ENCODE peak calls at places on chromosomes 6 and 20, in four cellular contexts. One of them, this sample, is unnamed.

GRCh38 chr6:43254138-43254817 is 11.0 kb downstream of the TTBK1 start:
- DNase-seq in GM12878: no peak
- DNase-seq in K562: no peak
- DNase-seq in HepG2: no peak
- DNase-seq in this sample: no peak

GRCh38 chr20:10508468-10509251 is 73.6 kb downstream of the SLX4IP start:
- DNase-seq in GM12878: no peak
- DNase-seq in K562: peak; percentile 34
- DNase-seq in HepG2: no peak
- DNase-seq in this sample: no peak

GRCh38 chr6:131060311-131060710 is 2.7 kb downstream of the EPB41L2 start:
- DNase-seq in GM12878: no peak
- DNase-seq in K562: no peak
- DNase-seq in HepG2: no peak
- DNase-seq in this sample: no peak

GRCh38 chr20:37821691-37822655 is 81.0 kb upstream of the VSTM2L start:
- DNase-seq in HepG2: no peak
- DNase-seq in K562: no peak
- DNase-seq in GM12878: no peak
- DNase-seq in this sample: no peak

GRCh38 chr6:4441981-4442434 is 306.6 kb upstream of the ECI2 start:
- DNase-seq in K562: no peak
- DNase-seq in GM12878: no peak
- DNase-seq in HepG2: no peak
- DNase-seq in this sample: no peak

GRCh38 chr6:308768-309167 is 16.5 kb downstream of the DUSP22 start:
- DNase-seq in GM12878: no peak
- DNase-seq in HepG2: no peak
- DNase-seq in K562: no peak
- DNase-seq in this sample: no peak

GRCh38 chr20:57392130-57392445 is 892 bp downstream of the RBM38 start:
- DNase-seq in GM12878: no peak
- DNase-seq in HepG2: no peak
- DNase-seq in K562: peak; percentile 61
- DNase-seq in this sample: no peak

GRCh38 chr20:60057866-60058807 is 99.9 kb downstream of the CDH26 start:
- DNase-seq in GM12878: no peak
- DNase-seq in K562: peak; percentile 16
- DNase-seq in HepG2: no peak
- DNase-seq in this sample: peak; percentile 34

GRCh38 chr6:83008631-83009030 is 57.0 kb downstream of the UBE3D start:
- DNase-seq in HepG2: no peak
- DNase-seq in K562: no peak
- DNase-seq in GM12878: no peak
- DNase-seq in this sample: no peak

GRCh38 chr6:2185056-2185455 is 60.3 kb downstream of the GMDS start:
- DNase-seq in K562: no peak
- DNase-seq in HepG2: no peak
- DNase-seq in GM12878: no peak
- DNase-seq in this sample: no peak

GRCh38 chr20:32727663-32728062 is 15.6 kb downstream of the COMMD7 start:
- DNase-seq in GM12878: no peak
- DNase-seq in HepG2: no peak
- DNase-seq in K562: no peak
- DNase-seq in this sample: no peak

GRCh38 chr20:16709017-16709416 is 20.8 kb upstream of the SNRPB2 start:
- DNase-seq in HepG2: no peak
- DNase-seq in K562: no peak
- DNase-seq in GM12878: no peak
- DNase-seq in this sample: no peak

GRCh38 chr6:119395192-119395591 is 45.6 kb upstream of the MAN1A1 start:
- DNase-seq in K562: no peak
- DNase-seq in HepG2: no peak
- DNase-seq in GM12878: peak; percentile 12
- DNase-seq in this sample: no peak

GRCh38 chr20:38831995-38832620 is 26.6 kb downstream of the PPP1R16B start:
- DNase-seq in GM12878: no peak
- DNase-seq in K562: no peak
- DNase-seq in HepG2: no peak
- DNase-seq in this sample: no peak

GRCh38 chr20:39474829-39475228 is 512.7 kb downstream of the DHX35 start:
- DNase-seq in HepG2: no peak
- DNase-seq in K562: no peak
- DNase-seq in GM12878: no peak
- DNase-seq in this sample: no peak

GRCh38 chr6:170137911-170138910 is 152.7 kb downstream of the DLL1 start:
- DNase-seq in GM12878: no peak
- DNase-seq in K562: no peak
- DNase-seq in HepG2: no peak
- DNase-seq in this sample: no peak

GRCh38 chr6:121540210-121540609 is 104.8 kb downstream of the GJA1 start:
- DNase-seq in GM12878: no peak
- DNase-seq in HepG2: no peak
- DNase-seq in K562: no peak
- DNase-seq in this sample: no peak

GRCh38 chr20:1327241-1327653 is 1.7 kb downstream of the SDCBP2 start:
- DNase-seq in K562: peak; percentile 16
- DNase-seq in HepG2: no peak
- DNase-seq in GM12878: no peak
- DNase-seq in this sample: no peak

GRCh38 chr20:58486207-58486606 is 29.0 kb downstream of the APCDD1L start:
- DNase-seq in HepG2: no peak
- DNase-seq in K562: no peak
- DNase-seq in GM12878: no peak
- DNase-seq in this sample: no peak

GRCh38 chr6:128199461-128199860 is 298.6 kb upstream of the THEMIS start:
- DNase-seq in HepG2: no peak
- DNase-seq in GM12878: no peak
- DNase-seq in K562: no peak
- DNase-seq in this sample: no peak

GRCh38 chr6:138563650-138564049 is 64.4 kb upstream of the NHSL1 start:
- DNase-seq in GM12878: no peak
- DNase-seq in HepG2: no peak
- DNase-seq in K562: no peak
- DNase-seq in this sample: no peak

GRCh38 chr20:56833427-56833826 is 204.3 kb downstream of the TFAP2C start:
- DNase-seq in HepG2: no peak
- DNase-seq in GM12878: no peak
- DNase-seq in K562: no peak
- DNase-seq in this sample: no peak

GRCh38 chr20:37456948-37457347 is 64.1 kb upstream of the NNAT start:
- DNase-seq in HepG2: no peak
- DNase-seq in GM12878: no peak
- DNase-seq in K562: no peak
- DNase-seq in this sample: no peak

GRCh38 chr6:20417819-20418218 is 16.1 kb downstream of the E2F3 start:
- DNase-seq in K562: peak; percentile 88
- DNase-seq in GM12878: no peak
- DNase-seq in HepG2: no peak
- DNase-seq in this sample: no peak

GRCh38 chr6:136767583-136768307 is 24.5 kb downstream of the MAP3K5 start:
- DNase-seq in K562: no peak
- DNase-seq in GM12878: no peak
- DNase-seq in HepG2: no peak
- DNase-seq in this sample: no peak

GRCh38 chr6:74826318-74826717 is 379.5 kb downstream of the COL12A1 start:
- DNase-seq in GM12878: no peak
- DNase-seq in HepG2: no peak
- DNase-seq in K562: no peak
- DNase-seq in this sample: no peak

GRCh38 chr20:64049060-64049886 is at the start of gene SOX18:
- DNase-seq in GM12878: no peak
- DNase-seq in K562: peak; percentile 73
- DNase-seq in HepG2: no peak
- DNase-seq in this sample: peak; percentile 58

GRCh38 chr20:44714701-44715494 is at the start of gene CCN5:
- DNase-seq in HepG2: peak; percentile 68
- DNase-seq in GM12878: no peak
- DNase-seq in K562: peak; percentile 43
- DNase-seq in this sample: no peak

GRCh38 chr6:14321992-14322772 is 204.6 kb downstream of the CD83 start:
- DNase-seq in K562: peak; percentile 12
- DNase-seq in GM12878: no peak
- DNase-seq in HepG2: no peak
- DNase-seq in this sample: peak; percentile 34
- TF ChIP-seq ATF2 in K562: no peak
- TF ChIP-seq ATF2 in GM12878: no peak
- TF ChIP-seq ATF2 in HepG2: no peak
- TF ChIP-seq ATF2 in this sample: no peak

DNA sequence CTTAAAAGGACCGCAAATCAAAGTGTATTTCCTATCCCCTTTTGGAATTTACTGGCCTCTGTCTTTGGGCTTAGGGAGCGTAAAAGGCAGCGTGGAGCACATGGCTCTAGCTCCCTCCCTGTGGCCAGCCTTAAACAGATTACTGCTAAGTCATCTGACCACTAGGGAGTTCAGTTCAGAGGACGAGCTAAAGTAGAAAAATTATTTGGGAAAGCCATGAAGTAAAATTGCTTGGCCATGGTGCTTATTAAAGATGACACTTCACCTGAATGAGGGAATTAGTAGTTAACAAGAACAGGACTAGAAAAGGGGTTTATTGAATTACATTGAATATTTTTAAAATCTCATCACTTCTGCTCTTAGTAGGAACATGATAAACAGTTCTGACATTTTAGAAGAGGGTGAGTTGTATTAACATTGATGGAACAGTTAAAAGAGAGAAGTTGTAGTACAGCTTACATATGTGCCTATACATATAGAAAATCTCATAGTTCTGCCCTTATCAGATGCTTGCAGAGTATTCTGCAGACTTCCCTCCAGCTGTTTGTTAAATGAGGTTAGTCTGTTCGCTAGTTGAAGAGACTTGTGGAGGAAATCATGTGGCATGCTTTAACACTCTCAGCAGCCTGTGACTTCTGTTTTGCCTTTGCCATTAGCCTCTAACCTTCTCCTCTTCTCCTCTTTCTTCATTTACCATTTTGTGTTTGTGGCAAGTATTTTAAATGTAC is 31.2 kb upstream of the MAPK13 start:
- DNase-seq in HepG2: no peak
- DNase-seq in K562: peak; percentile 85
- DNase-seq in GM12878: no peak
- DNase-seq in this sample: no peak
- TF ChIP-seq ETV6 in HepG2: no peak
- TF ChIP-seq ETV6 in K562: no peak
- TF ChIP-seq ETV6 in GM12878: no peak
- TF ChIP-seq ETV6 in this sample: no peak

GRCh38 chr6:8829296-8829695 is 394.0 kb upstream of the SLC35B3 start:
- DNase-seq in GM12878: no peak
- DNase-seq in K562: no peak
- DNase-seq in HepG2: no peak
- DNase-seq in this sample: no peak

GRCh38 chr6:8837343-8837742 is 402.0 kb upstream of the SLC35B3 start:
- DNase-seq in HepG2: no peak
- DNase-seq in GM12878: no peak
- DNase-seq in K562: no peak
- DNase-seq in this sample: no peak

GRCh38 chr6:8830794-8831193 is 395.4 kb upstream of the SLC35B3 start:
- DNase-seq in GM12878: no peak
- DNase-seq in K562: no peak
- DNase-seq in HepG2: no peak
- DNase-seq in this sample: no peak

GRCh38 chr6:8828376-8828775 is 393.0 kb upstream of the SLC35B3 start:
- DNase-seq in GM12878: no peak
- DNase-seq in K562: no peak
- DNase-seq in HepG2: no peak
- DNase-seq in this sample: no peak

GRCh38 chr6:8831366-8832152 is 396.2 kb upstream of the SLC35B3 start:
- DNase-seq in HepG2: no peak
- DNase-seq in K562: no peak
- DNase-seq in GM12878: no peak
- DNase-seq in this sample: no peak
- TF ChIP-seq ATF2 in HepG2: no peak
- TF ChIP-seq ATF2 in K562: no peak
- TF ChIP-seq ATF2 in GM12878: no peak
- TF ChIP-seq ATF2 in this sample: no peak

GRCh38 chr20:7692478-7692877 is 247.8 kb downstream of the HAO1 start:
- DNase-seq in HepG2: no peak
- DNase-seq in K562: no peak
- DNase-seq in GM12878: no peak
- DNase-seq in this sample: no peak

GRCh38 chr20:7691647-7692046 is 248.6 kb downstream of the HAO1 start:
- DNase-seq in GM12878: no peak
- DNase-seq in K562: no peak
- DNase-seq in HepG2: no peak
- DNase-seq in this sample: no peak

GRCh38 chr20:7694940-7695567 is 245.2 kb downstream of the HAO1 start:
- DNase-seq in HepG2: no peak
- DNase-seq in GM12878: no peak
- DNase-seq in K562: no peak
- DNase-seq in this sample: no peak

GRCh38 chr20:7695622-7696021 is 244.6 kb downstream of the HAO1 start:
- DNase-seq in HepG2: no peak
- DNase-seq in GM12878: no peak
- DNase-seq in K562: no peak
- DNase-seq in this sample: no peak

DNA sequence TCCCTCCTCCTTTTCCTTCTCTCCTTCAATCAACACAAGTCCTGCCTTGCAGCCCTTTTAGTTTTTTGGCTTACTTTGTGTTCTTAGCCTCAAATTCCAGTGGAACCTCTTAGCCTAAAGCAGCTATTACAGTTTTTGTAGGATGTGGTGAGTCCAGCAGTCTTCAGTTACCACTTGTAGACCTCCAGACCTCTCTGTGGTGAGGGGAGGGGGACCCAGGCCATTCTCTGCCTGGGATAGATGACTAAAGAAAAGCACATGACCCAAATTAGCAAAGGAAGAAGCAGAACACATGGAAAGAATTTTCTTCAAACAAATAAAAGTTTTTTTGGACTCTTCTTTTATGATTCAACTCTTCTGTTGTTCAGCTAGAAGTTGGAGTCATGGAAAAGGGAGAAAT is 246.5 kb downstream of the HAO1 start:
- DNase-seq in GM12878: no peak
- DNase-seq in K562: no peak
- DNase-seq in HepG2: no peak
- DNase-seq in this sample: no peak
- TF ChIP-seq ETV6 in GM12878: no peak
- TF ChIP-seq ETV6 in K562: no peak
- TF ChIP-seq ETV6 in HepG2: no peak
- TF ChIP-seq ETV6 in this sample: no peak

GRCh38 chr20:25178563-25179438 is 16.7 kb upstream of the ENTPD6 start:
- DNase-seq in K562: peak; percentile 27
- DNase-seq in GM12878: no peak
- DNase-seq in HepG2: peak; percentile 67
- DNase-seq in this sample: no peak
- TF ChIP-seq ATF2 in K562: no peak
- TF ChIP-seq ATF2 in GM12878: no peak
- TF ChIP-seq ATF2 in HepG2: no peak
- TF ChIP-seq ATF2 in this sample: no peak

GRCh38 chr20:7031222-7031621 is 263.7 kb downstream of the BMP2 start:
- DNase-seq in GM12878: no peak
- DNase-seq in HepG2: peak; percentile 5
- DNase-seq in K562: no peak
- DNase-seq in this sample: no peak
- TF ChIP-seq ETV6 in GM12878: no peak
- TF ChIP-seq ETV6 in HepG2: no peak
- TF ChIP-seq ETV6 in K562: no peak
- TF ChIP-seq ETV6 in this sample: no peak

This sample was measured in WTC11.